ENCODE peak calls at places on chromosomes 16 and 17, in seven cellular contexts. Q is heart right ventricle; U is OCI-M1; Z is CD8-positive, alpha-beta T cell; W is IMR-90; E is activated CD8-positive, alpha-beta memory T cell treated with anti-CD3 and anti-CD28 coated beads, Interleukin-2, amount 10 ng/mL, durations not matched to agents 7 days and 5 days; L is stimulated activated CD4-positive, alpha-beta T cell treated with anti-CD3 and anti-CD28 coated beads, Interleukin-4, amount 100 ng/mL, for 1 hour. Y is an unnamed sample.

GRCh38 chr17:59620518-59621259 is 994 bp downstream of the CLTC start:
- DNase-seq in Z (peak; percentile 55), L (peak; percentile 42), W (no peak), E (peak; percentile 82), U (peak; percentile 87), Q (peak; percentile 35), Y (no peak)

GRCh38 chr16:65936096-65936495 is 430.4 kb upstream of the CDH5 start:
- DNase-seq in U (no peak), Z (no peak), W (peak; percentile 40), Q (no peak), E (no peak), L (no peak), Y (no peak)

GRCh38 chr16:86529160-86529559 is 18.8 kb downstream of the FOXF1 start:
- DNase-seq in U (no peak), Q (no peak), Z (no peak), E (no peak), W (peak; percentile 13), L (no peak), Y (no peak)

GRCh38 chr16:56348168-56349085 is 76.9 kb downstream of the AMFR start:
- DNase-seq in Z (no peak), Q (no peak), L (no peak), U (no peak), W (peak; percentile 37), E (no peak), Y (no peak)

GRCh38 chr17:75096082-75096625 is 8.4 kb downstream of the SLC16A5 start:
- DNase-seq in L (no peak), U (peak; percentile 97), E (no peak), Z (no peak), Q (peak; percentile 65), W (peak; percentile 69), Y (no peak)

GRCh38 chr17:72697602-72698146 is 394.8 kb downstream of the SLC39A11 start:
- DNase-seq in Q (no peak), L (no peak), U (no peak), Z (no peak), W (peak; percentile 25), E (no peak), Y (no peak)

GRCh38 chr17:80112471-80113032 is 11.2 kb downstream of the GAA start:
- DNase-seq in W (no peak), E (no peak), L (no peak), Q (no peak), Z (no peak), U (no peak), Y (no peak)

GRCh38 chr16:48197294-48197693 is 41.5 kb upstream of the ABCC12 start:
- DNase-seq in Q (no peak), W (no peak), L (no peak), Z (no peak), E (no peak), U (no peak), Y (no peak)

GRCh38 chr16:12998376-12999085 is 97.1 kb downstream of the SHISA9 start:
- DNase-seq in U (no peak), Z (no peak), W (no peak), L (no peak), Q (no peak), E (no peak), Y (no peak)

GRCh38 chr17:35433075-35433894 is 985 bp upstream of the SLFN12 start:
- DNase-seq in Q (peak; percentile 56), L (peak; percentile 66), W (peak; percentile 100), U (peak; percentile 88), Z (peak; percentile 76), E (peak; percentile 87), Y (no peak)

GRCh38 chr17:17468217-17469010 is 8.4 kb upstream of the MED9 start:
- DNase-seq in W (no peak), E (no peak), U (no peak), Q (no peak), Z (no peak), L (no peak), Y (no peak)

GRCh38 chr16:78363843-78364242 is 264.4 kb downstream of the WWOX start:
- DNase-seq in Z (no peak), L (no peak), W (no peak), E (no peak), Q (no peak), U (no peak), Y (no peak)

GRCh38 chr16:10782628-10783027 is 36.0 kb downstream of the TVP23A start:
- DNase-seq in Z (no peak), U (no peak), E (no peak), W (no peak), Q (no peak), L (no peak), Y (no peak)

GRCh38 chr16:79307214-79307613 is 293.3 kb downstream of the MAF start:
- DNase-seq in Z (no peak), U (no peak), W (no peak), Q (peak; percentile 48), L (no peak), E (no peak), Y (peak; percentile 92)

GRCh38 chr16:89105599-89106151 is 12.0 kb downstream of the ACSF3 start:
- DNase-seq in W (no peak), L (no peak), E (no peak), U (no peak), Q (no peak), Z (no peak), Y (no peak)

GRCh38 chr16:74455213-74455612 is 33.9 kb upstream of the CLEC18B start:
- DNase-seq in L (no peak), E (no peak), Z (no peak), U (no peak), Q (no peak), W (peak; percentile 40), Y (no peak)

GRCh38 chr17:82107341-82107860 is 9.4 kb upstream of the FASN start:
- DNase-seq in E (peak; percentile 46), L (no peak), W (no peak), U (no peak), Q (no peak), Z (no peak), Y (no peak)

GRCh38 chr17:45129940-45130639 is 2.2 kb downstream of the PLCD3 start:
- DNase-seq in L (no peak), Q (no peak), U (no peak), W (peak; percentile 12), E (no peak), Z (no peak), Y (no peak)

GRCh38 chr17:46194393-46195216 is 1.4 kb upstream of the KANSL1 start:
- DNase-seq in L (no peak), E (peak; percentile 85), Z (peak; percentile 61), Q (no peak), W (peak; percentile 59), U (peak; percentile 84), Y (no peak)

GRCh38 chr17:64343833-64344637 is 46.6 kb downstream of the PECAM1 start:
- DNase-seq in U (peak; percentile 18), W (peak; percentile 90), L (peak; percentile 25), Z (no peak), Q (peak; percentile 81), E (no peak), Y (no peak)

Y was measured in esophagus muscularis mucosa.